ENCODE peak calls at places on chromosomes 2 and 18, in seven cellular contexts. One of them, this sample, is unnamed.

GRCh38 chr2:167943368-167943767 is 304.0 kb downstream of the STK39 start:
- DNase-seq in CD8-positive, alpha-beta memory T cell: no peak
- DNase-seq in heart left ventricle: no peak
- DNase-seq in thoracic aorta: no peak
- DNase-seq in cardiac muscle cell: no peak
- DNase-seq in endodermal cell: no peak
- DNase-seq in A549: no peak
- DNase-seq in this sample: no peak

GRCh38 chr2:63613391-63613901 is 24.7 kb downstream of the MDH1 start:
- DNase-seq in heart left ventricle: no peak
- DNase-seq in A549: no peak
- DNase-seq in thoracic aorta: no peak
- DNase-seq in cardiac muscle cell: peak; percentile 59
- DNase-seq in endodermal cell: peak; percentile 53
- DNase-seq in CD8-positive, alpha-beta memory T cell: no peak
- DNase-seq in this sample: no peak

GRCh38 chr2:28869494-28870145 is 489 bp downstream of the TRMT61B start:
- DNase-seq in thoracic aorta: no peak
- DNase-seq in endodermal cell: peak; percentile 44
- DNase-seq in A549: no peak
- DNase-seq in cardiac muscle cell: no peak
- DNase-seq in CD8-positive, alpha-beta memory T cell: no peak
- DNase-seq in heart left ventricle: no peak
- DNase-seq in this sample: no peak

GRCh38 chr18:79516441-79516931 is 120.8 kb downstream of the NFATC1 start:
- DNase-seq in thoracic aorta: no peak
- DNase-seq in endodermal cell: peak; percentile 33
- DNase-seq in A549: no peak
- DNase-seq in CD8-positive, alpha-beta memory T cell: peak; percentile 80
- DNase-seq in heart left ventricle: no peak
- DNase-seq in cardiac muscle cell: no peak
- DNase-seq in this sample: no peak

GRCh38 chr2:26035110-26035728 is 1.3 kb downstream of the RAB10 start:
- DNase-seq in cardiac muscle cell: no peak
- DNase-seq in thoracic aorta: no peak
- DNase-seq in endodermal cell: no peak
- DNase-seq in heart left ventricle: no peak
- DNase-seq in A549: no peak
- DNase-seq in CD8-positive, alpha-beta memory T cell: peak; percentile 2
- DNase-seq in this sample: no peak

GRCh38 chr2:29097569-29097968 is 17.6 kb upstream of the CLIP4 start:
- DNase-seq in endodermal cell: no peak
- DNase-seq in A549: no peak
- DNase-seq in heart left ventricle: no peak
- DNase-seq in CD8-positive, alpha-beta memory T cell: no peak
- DNase-seq in thoracic aorta: no peak
- DNase-seq in cardiac muscle cell: no peak
- DNase-seq in this sample: no peak

GRCh38 chr2:217387776-217388381 is 528.0 kb upstream of the TNP1 start:
- DNase-seq in heart left ventricle: no peak
- DNase-seq in thoracic aorta: no peak
- DNase-seq in endodermal cell: no peak
- DNase-seq in A549: peak; percentile 11
- DNase-seq in cardiac muscle cell: peak; percentile 35
- DNase-seq in CD8-positive, alpha-beta memory T cell: no peak
- DNase-seq in this sample: peak; percentile 46

GRCh38 chr2:85954192-85954900 is 65.6 kb upstream of the ST3GAL5 start:
- DNase-seq in endodermal cell: no peak
- DNase-seq in thoracic aorta: no peak
- DNase-seq in A549: no peak
- DNase-seq in CD8-positive, alpha-beta memory T cell: no peak
- DNase-seq in heart left ventricle: no peak
- DNase-seq in cardiac muscle cell: no peak
- DNase-seq in this sample: no peak

GRCh38 chr2:27833931-27834330 is 56.3 kb downstream of the RBKS start:
- DNase-seq in cardiac muscle cell: no peak
- DNase-seq in CD8-positive, alpha-beta memory T cell: no peak
- DNase-seq in endodermal cell: peak; percentile 49
- DNase-seq in heart left ventricle: no peak
- DNase-seq in thoracic aorta: no peak
- DNase-seq in A549: no peak
- DNase-seq in this sample: no peak

GRCh38 chr2:51807229-51807628 is 775.3 kb upstream of the NRXN1 start:
- DNase-seq in CD8-positive, alpha-beta memory T cell: no peak
- DNase-seq in heart left ventricle: no peak
- DNase-seq in thoracic aorta: no peak
- DNase-seq in A549: no peak
- DNase-seq in endodermal cell: no peak
- DNase-seq in cardiac muscle cell: no peak
- DNase-seq in this sample: no peak

GRCh38 chr2:29000954-29001353 is 19.9 kb downstream of the TOGARAM2 start:
- DNase-seq in CD8-positive, alpha-beta memory T cell: peak; percentile 11
- DNase-seq in cardiac muscle cell: no peak
- DNase-seq in thoracic aorta: no peak
- DNase-seq in A549: no peak
- DNase-seq in heart left ventricle: no peak
- DNase-seq in endodermal cell: no peak
- DNase-seq in this sample: no peak

GRCh38 chr2:112887904-112888303 is 23.1 kb upstream of the IL37 start:
- DNase-seq in heart left ventricle: no peak
- DNase-seq in A549: no peak
- DNase-seq in thoracic aorta: no peak
- DNase-seq in cardiac muscle cell: no peak
- DNase-seq in CD8-positive, alpha-beta memory T cell: no peak
- DNase-seq in endodermal cell: no peak
- DNase-seq in this sample: no peak

GRCh38 chr18:77108001-77108692 is 24.4 kb downstream of the MBP start:
- DNase-seq in CD8-positive, alpha-beta memory T cell: no peak
- DNase-seq in thoracic aorta: no peak
- DNase-seq in heart left ventricle: peak; percentile 61
- DNase-seq in A549: no peak
- DNase-seq in cardiac muscle cell: peak; percentile 90
- DNase-seq in endodermal cell: no peak
- DNase-seq in this sample: no peak

GRCh38 chr18:23225518-23225917 is 90.2 kb downstream of the CABLES1 start:
- DNase-seq in A549: no peak
- DNase-seq in endodermal cell: no peak
- DNase-seq in CD8-positive, alpha-beta memory T cell: no peak
- DNase-seq in thoracic aorta: no peak
- DNase-seq in cardiac muscle cell: peak; percentile 96
- DNase-seq in heart left ventricle: no peak
- DNase-seq in this sample: no peak

GRCh38 chr2:48651127-48651526 is 33.5 kb downstream of the GTF2A1L start:
- DNase-seq in thoracic aorta: no peak
- DNase-seq in CD8-positive, alpha-beta memory T cell: no peak
- DNase-seq in endodermal cell: no peak
- DNase-seq in cardiac muscle cell: peak; percentile 36
- DNase-seq in A549: no peak
- DNase-seq in heart left ventricle: no peak
- DNase-seq in this sample: no peak

GRCh38 chr2:28389399-28390240 is 3.0 kb upstream of the FOSL2 start:
- DNase-seq in A549: no peak
- DNase-seq in heart left ventricle: no peak
- DNase-seq in endodermal cell: peak; percentile 85
- DNase-seq in cardiac muscle cell: no peak
- DNase-seq in thoracic aorta: no peak
- DNase-seq in CD8-positive, alpha-beta memory T cell: no peak
- DNase-seq in this sample: no peak

DNA sequence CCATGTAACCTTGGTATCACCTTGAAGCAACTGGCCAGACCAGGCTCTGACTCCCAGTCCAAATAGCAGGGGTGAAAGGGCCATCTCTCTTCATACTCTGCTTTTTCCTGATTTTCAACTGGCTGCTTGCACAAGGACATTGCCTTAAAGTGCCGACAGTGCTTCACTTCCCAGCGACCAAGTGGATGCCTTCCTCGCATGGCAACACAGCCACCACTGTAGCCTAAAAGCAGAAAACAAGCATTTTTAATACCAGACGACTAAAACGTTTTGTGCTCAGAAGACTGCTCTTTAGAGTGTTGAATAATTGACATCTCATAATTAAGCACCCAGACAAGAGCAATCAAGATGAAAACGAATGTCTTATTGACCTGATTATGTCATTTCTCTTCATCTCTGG is 75.3 kb downstream of the PLA2R1 start:
- DNase-seq in CD8-positive, alpha-beta memory T cell: no peak
- DNase-seq in A549: no peak
- DNase-seq in heart left ventricle: no peak
- DNase-seq in cardiac muscle cell: no peak
- DNase-seq in endodermal cell: no peak
- DNase-seq in thoracic aorta: no peak
- DNase-seq in this sample: no peak
- H3K27ac ChIP-seq in CD8-positive, alpha-beta memory T cell: no peak overlapping the region
- H3K27ac ChIP-seq in A549: no peak overlapping the region
- H3K27ac ChIP-seq in heart left ventricle: no peak overlapping the region
- H3K27ac ChIP-seq in cardiac muscle cell: no peak overlapping the region
- H3K27ac ChIP-seq in endodermal cell: no peak overlapping the region
- H3K27ac ChIP-seq in thoracic aorta: no peak overlapping the region
- H3K27ac ChIP-seq in this sample: no peak overlapping the region

DNA sequence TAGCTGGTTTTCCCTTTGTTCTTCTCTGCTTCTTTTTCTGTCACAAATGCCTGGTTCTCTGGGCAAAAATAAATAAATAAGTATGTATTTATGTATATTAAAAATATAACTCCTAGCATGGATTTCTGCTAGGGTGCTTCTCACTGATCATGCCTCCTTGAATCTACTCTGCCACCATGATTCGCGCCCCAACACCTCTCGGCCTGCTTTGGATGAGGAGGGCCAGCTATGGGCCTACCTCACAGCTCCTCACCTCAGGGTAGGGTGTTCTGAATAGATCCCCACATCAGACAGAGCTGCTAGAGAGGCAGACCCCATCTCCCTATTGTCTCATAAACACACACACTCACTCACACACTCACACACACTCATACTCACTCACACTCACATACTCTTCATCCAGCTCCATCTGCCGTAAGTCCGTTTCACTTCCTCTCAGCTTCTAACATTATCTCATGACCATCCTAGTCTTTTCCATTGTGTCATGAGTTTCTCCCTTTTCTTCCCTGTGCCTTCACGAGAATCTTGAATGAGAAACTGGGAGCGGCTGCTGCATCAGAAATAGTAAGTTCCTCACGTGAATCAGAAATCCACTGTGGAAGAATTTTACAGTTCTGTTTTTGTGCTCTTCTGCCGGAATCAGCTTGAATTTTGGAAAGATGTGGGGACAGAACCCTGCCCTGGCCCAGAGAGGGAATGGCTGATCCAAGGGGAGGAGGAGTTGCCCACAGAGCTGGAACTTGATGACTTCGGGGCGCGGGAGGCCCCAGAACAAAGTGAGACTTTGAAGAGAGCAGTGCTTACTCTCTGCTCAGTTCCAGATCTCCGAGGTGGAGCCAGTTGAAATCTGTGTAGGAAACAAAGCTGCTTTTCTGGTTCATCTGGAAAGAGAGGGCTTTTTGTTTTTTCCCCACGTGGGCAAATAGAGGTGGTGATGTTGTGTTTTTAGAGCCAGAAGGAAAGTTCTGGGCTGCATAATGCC is 20.9 kb downstream of the ANXA4 start:
- DNase-seq in thoracic aorta: no peak
- DNase-seq in heart left ventricle: no peak
- DNase-seq in cardiac muscle cell: peak; percentile 21
- DNase-seq in CD8-positive, alpha-beta memory T cell: no peak
- DNase-seq in A549: no peak
- DNase-seq in endodermal cell: no peak
- DNase-seq in this sample: peak; percentile 36
- H3K27ac ChIP-seq in thoracic aorta: peak overlapping the region; percentile 5
- H3K27ac ChIP-seq in heart left ventricle: no peak overlapping the region
- H3K27ac ChIP-seq in cardiac muscle cell: no peak overlapping the region
- H3K27ac ChIP-seq in CD8-positive, alpha-beta memory T cell: no peak overlapping the region
- H3K27ac ChIP-seq in A549: peak overlapping the region; percentile 22
- H3K27ac ChIP-seq in endodermal cell: no peak overlapping the region
- H3K27ac ChIP-seq in this sample: peak overlapping the region; percentile 74

GRCh38 chr18:54129448-54130134 is 94.9 kb downstream of the MBD2 start:
- DNase-seq in CD8-positive, alpha-beta memory T cell: no peak
- DNase-seq in A549: no peak
- DNase-seq in thoracic aorta: no peak
- DNase-seq in endodermal cell: no peak
- DNase-seq in heart left ventricle: no peak
- DNase-seq in cardiac muscle cell: no peak
- DNase-seq in this sample: no peak

GRCh38 chr18:54130631-54131030 is 93.8 kb downstream of the MBD2 start:
- DNase-seq in heart left ventricle: no peak
- DNase-seq in thoracic aorta: no peak
- DNase-seq in CD8-positive, alpha-beta memory T cell: no peak
- DNase-seq in cardiac muscle cell: no peak
- DNase-seq in endodermal cell: no peak
- DNase-seq in A549: no peak
- DNase-seq in this sample: no peak

GRCh38 chr18:54130177-54130576 is 94.3 kb downstream of the MBD2 start:
- DNase-seq in thoracic aorta: no peak
- DNase-seq in endodermal cell: no peak
- DNase-seq in CD8-positive, alpha-beta memory T cell: no peak
- DNase-seq in heart left ventricle: no peak
- DNase-seq in cardiac muscle cell: no peak
- DNase-seq in A549: no peak
- DNase-seq in this sample: no peak

GRCh38 chr18:54134053-54134452 is 90.4 kb downstream of the MBD2 start:
- DNase-seq in thoracic aorta: no peak
- DNase-seq in cardiac muscle cell: no peak
- DNase-seq in CD8-positive, alpha-beta memory T cell: no peak
- DNase-seq in endodermal cell: no peak
- DNase-seq in heart left ventricle: no peak
- DNase-seq in A549: no peak
- DNase-seq in this sample: no peak
- H3K27ac ChIP-seq in thoracic aorta: no peak overlapping the region
- H3K27ac ChIP-seq in cardiac muscle cell: no peak overlapping the region
- H3K27ac ChIP-seq in CD8-positive, alpha-beta memory T cell: no peak overlapping the region
- H3K27ac ChIP-seq in endodermal cell: no peak overlapping the region
- H3K27ac ChIP-seq in heart left ventricle: no peak overlapping the region
- H3K27ac ChIP-seq in A549: no peak overlapping the region
- H3K27ac ChIP-seq in this sample: no peak overlapping the region

GRCh38 chr2:43934567-43934966 is 61.2 kb downstream of the LRPPRC start:
- DNase-seq in heart left ventricle: no peak
- DNase-seq in CD8-positive, alpha-beta memory T cell: no peak
- DNase-seq in thoracic aorta: no peak
- DNase-seq in endodermal cell: no peak
- DNase-seq in A549: no peak
- DNase-seq in cardiac muscle cell: no peak
- DNase-seq in this sample: no peak
- H3K27ac ChIP-seq in heart left ventricle: no peak overlapping the region
- H3K27ac ChIP-seq in CD8-positive, alpha-beta memory T cell: no peak overlapping the region
- H3K27ac ChIP-seq in thoracic aorta: no peak overlapping the region
- H3K27ac ChIP-seq in endodermal cell: no peak overlapping the region
- H3K27ac ChIP-seq in A549: no peak overlapping the region
- H3K27ac ChIP-seq in cardiac muscle cell: no peak overlapping the region
- H3K27ac ChIP-seq in this sample: no peak overlapping the region

DNA sequence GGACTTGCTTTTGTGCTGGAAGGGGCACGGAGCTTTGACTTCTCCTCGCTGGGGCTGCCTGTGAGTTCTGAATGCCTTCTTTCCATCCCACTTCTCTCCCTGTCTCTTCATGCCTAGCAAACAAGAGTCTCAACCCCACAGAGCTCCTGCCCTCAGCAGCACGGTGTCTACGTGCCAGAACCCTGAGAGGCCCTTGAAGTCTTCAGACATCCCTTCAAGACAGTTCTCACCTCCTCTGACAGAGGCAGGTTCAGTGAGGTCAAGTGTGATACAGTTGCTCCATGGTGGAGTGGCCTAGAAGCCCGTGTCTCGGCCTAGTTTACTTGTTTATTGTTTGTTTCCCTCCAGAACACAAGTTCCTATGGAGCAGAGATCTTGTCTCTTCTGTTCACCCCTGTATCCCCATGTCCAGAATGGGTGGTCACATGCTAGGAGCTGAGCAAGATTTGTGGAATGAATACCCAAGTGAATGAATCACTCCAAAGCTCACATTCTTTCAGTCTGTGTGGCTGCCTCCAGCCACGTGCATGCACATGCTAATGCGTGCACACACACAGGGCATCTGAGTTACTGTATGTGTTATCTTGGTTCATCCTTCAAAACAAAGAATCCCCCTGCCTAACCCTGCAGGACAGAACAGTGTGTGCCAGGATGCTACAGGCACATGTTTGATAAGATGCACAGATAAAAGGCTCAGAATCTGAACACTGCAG is 391.7 kb downstream of the NBAS start:
- DNase-seq in heart left ventricle: no peak
- DNase-seq in thoracic aorta: no peak
- DNase-seq in CD8-positive, alpha-beta memory T cell: no peak
- DNase-seq in endodermal cell: no peak
- DNase-seq in cardiac muscle cell: peak; percentile 94
- DNase-seq in A549: peak; percentile 46
- DNase-seq in this sample: peak; percentile 41
- H3K27ac ChIP-seq in heart left ventricle: peak overlapping the region; percentile 14
- H3K27ac ChIP-seq in thoracic aorta: peak overlapping the region; percentile 48
- H3K27ac ChIP-seq in CD8-positive, alpha-beta memory T cell: no peak overlapping the region
- H3K27ac ChIP-seq in endodermal cell: peak overlapping the region; percentile 78
- H3K27ac ChIP-seq in cardiac muscle cell: no peak overlapping the region
- H3K27ac ChIP-seq in A549: peak overlapping the region; percentile 42
- H3K27ac ChIP-seq in this sample: no peak overlapping the region

This sample was measured in right cardiac atrium.